ENCODE peak calls at places on chromosome X, in six cellular contexts. L, K, G, Q, T and Y are unnamed samples.

GRCh38 chrX:154059729-154060245 is 37.7 kb downstream of the MECP2 start:
- DNase-seq in G (no peak), K (no peak), Q (no peak), T (no peak), L (no peak), Y (no peak)

GRCh38 chrX:49233887-49234555 is 881 bp upstream of the CACNA1F start:
- DNase-seq in L (no peak), Q (no peak), T (no peak), G (no peak), K (no peak), Y (no peak)

GRCh38 chrX:24151513-24151912 is 2.0 kb downstream of the ZFX start:
- DNase-seq in K (no peak), G (no peak), T (no peak), Q (no peak), L (no peak), Y (no peak)

GRCh38 chrX:79259073-79259689 is 108.0 kb downstream of the ITM2A start:
- DNase-seq in Q (no peak), L (no peak), G (no peak), T (peak), K (no peak), Y (no peak)

GRCh38 chrX:30615229-30615628 is 37.7 kb upstream of the TASL start:
- DNase-seq in G (peak), K (peak), T (no peak), L (no peak), Q (no peak), Y (no peak)

GRCh38 chrX:55379396-55379795 is 72.5 kb upstream of the MAGEH1 start:
- DNase-seq in T (no peak), Q (no peak), G (no peak), L (no peak), K (no peak), Y (no peak)

GRCh38 chrX:27842867-27843266 is 35.1 kb downstream of the MAGEB10 start:
- DNase-seq in T (no peak), G (no peak), L (no peak), K (no peak), Q (no peak), Y (no peak)

GRCh38 chrX:24498975-24499374 is 33.9 kb downstream of the PDK3 start:
- DNase-seq in Q (no peak), K (peak), T (no peak), L (no peak), G (peak), Y (no peak)

GRCh38 chrX:153906126-153906917 is 1.8 kb downstream of the AVPR2 start:
- DNase-seq in G (no peak), L (no peak), T (no peak), Q (no peak), K (no peak), Y (no peak)

GRCh38 chrX:119228506-119229290 is 7.4 kb upstream of the PGRMC1 start:
- DNase-seq in L (no peak), K (peak), T (no peak), G (peak), Q (no peak), Y (no peak)

GRCh38 chrX:482702-483203 is 96.0 kb upstream of the PPP2R3B start:
- DNase-seq in Q (no peak), K (no peak), T (no peak), G (no peak), L (no peak), Y (no peak)

GRCh38 chrX:77505227-77505626 is 58.0 kb downstream of the FGF16 start:
- DNase-seq in K (peak), Q (no peak), L (no peak), T (no peak), G (peak), Y (no peak)

GRCh38 chrX:18891561-18891945 is 92.4 kb downstream of the PHKA2 start:
- DNase-seq in G (no peak), T (no peak), L (no peak), Q (no peak), K (no peak), Y (no peak)

GRCh38 chrX:16222123-16222522 is 54.8 kb downstream of the MAGEB17 start:
- DNase-seq in T (no peak), K (peak), Q (no peak), G (peak), L (no peak), Y (no peak)

GRCh38 chrX:109992203-109992602 is 10.7 kb upstream of the TMEM164 start:
- DNase-seq in T (no peak), G (no peak), Q (no peak), L (no peak), K (no peak), Y (no peak)

GRCh38 chrX:71913156-71913950 is 2.7 kb downstream of the NHSL2 start:
- DNase-seq in K (no peak), Q (no peak), L (no peak), G (no peak), T (no peak), Y (no peak)

GRCh38 chrX:66489339-66489738 is 149.5 kb downstream of the EDA2R start:
- DNase-seq in Q (no peak), T (no peak), L (no peak), K (no peak), G (no peak), Y (no peak)

GRCh38 chrX:155108427-155108826 is 37.1 kb downstream of the BRCC3 start:
- DNase-seq in L (no peak), G (no peak), Q (no peak), K (no peak), T (no peak), Y (no peak)

GRCh38 chrX:9767375-9767774 is 1.7 kb upstream of the GPR143 start:
- DNase-seq in K (peak), L (no peak), G (no peak), T (no peak), Q (no peak), Y (no peak)

GRCh38 chrX:25278341-25278740 is 262.6 kb upstream of the ARX start:
- DNase-seq in T (no peak), Q (no peak), L (no peak), K (no peak), G (no peak), Y (no peak)

GRCh38 chrX:12922600-12922919 is 16.1 kb downstream of the TLR8 start:
- DNase-seq in G (no peak), T (no peak), Q (no peak), K (no peak), L (no peak), Y (no peak)

GRCh38 chrX:113260474-113260873 is 419.8 kb upstream of the AMOT start:
- DNase-seq in L (no peak), K (peak), Q (no peak), G (peak), T (no peak), Y (peak)

GRCh38 chrX:46279214-46279924 is 265.9 kb downstream of the ZNF674 start:
- DNase-seq in L (no peak), G (no peak), Q (no peak), T (no peak), K (no peak), Y (no peak)

GRCh38 chrX:153519569-153520285 is 2.3 kb downstream of the ATP2B3 start:
- DNase-seq in K (no peak), L (no peak), T (no peak), Q (no peak), G (peak), Y (no peak)

GRCh38 chrX:78029663-78030062 is 60.2 kb upstream of the PGAM4 start:
- DNase-seq in G (peak), K (peak), L (peak), T (no peak), Q (peak), Y (no peak)

GRCh38 chrX:153353416-153353815 is 19.5 kb downstream of the ZNF275 start:
- DNase-seq in K (no peak), T (no peak), L (no peak), G (no peak), Q (peak), Y (peak)

GRCh38 chrX:102950908-102951866 is 14.1 kb downstream of the RAB40AL start:
- DNase-seq in G (peak), L (peak), K (peak), T (peak), Q (peak), Y (peak)

GRCh38 chrX:20906571-20906970 is 467.6 kb upstream of the CNKSR2 start:
- DNase-seq in K (peak), T (no peak), Q (no peak), L (no peak), G (no peak), Y (no peak)

GRCh38 chrX:43165343-43165920 is 387.5 kb upstream of the PPP1R2C start:
- DNase-seq in T (no peak), K (no peak), G (no peak), Q (no peak), L (no peak), Y (no peak)

GRCh38 chrX:11188664-11189063 is 77.5 kb downstream of the HCCS start:
- DNase-seq in K (peak), T (no peak), G (peak), L (no peak), Q (no peak), Y (no peak)

GRCh38 chrX:41684138-41684537 is 4.6 kb upstream of the GPR34 start:
- DNase-seq in L (no peak), T (no peak), G (no peak), Q (no peak), K (no peak), Y (no peak)

GRCh38 chrX:16002185-16002584 is 121.2 kb upstream of the GRPR start:
- DNase-seq in T (no peak), G (peak), K (peak), L (no peak), Q (no peak), Y (no peak)

GRCh38 chrX:17596051-17596450 is 141.2 kb upstream of the SCML1 start:
- DNase-seq in T (no peak), G (no peak), L (no peak), K (peak), Q (no peak), Y (no peak)

GRCh38 chrX:30150196-30150895 is 65.0 kb upstream of the MAGEB2 start:
- DNase-seq in T (no peak), Q (no peak), K (no peak), L (no peak), G (no peak), Y (no peak)

GRCh38 chrX:53695901-53696300 is 9.4 kb upstream of the HUWE1 start:
- DNase-seq in G (no peak), Q (no peak), L (peak), K (no peak), T (no peak), Y (no peak)

GRCh38 chrX:68895339-68896250 is 66.8 kb downstream of the EFNB1 start:
- DNase-seq in G (peak), Q (no peak), T (no peak), K (peak), L (no peak), Y (no peak)